ENCODE peak calls at places on chromosome 15, in six cellular contexts. Y is fibroblast of villous mesenchyme; O is AG08396; M is effector CD4-positive, alpha-beta T cell; K is psoas muscle; A is progenitor cell of endocrine pancreas. V is an unnamed sample.

GRCh38 chr15:43268111-43269105 is 1.7 kb upstream of the TGM5 start:
- DNase-seq in M (no peak), O (no peak), A (no peak), K (no peak), Y (peak), V (peak)

GRCh38 chr15:25901841-25902610 is 38.9 kb upstream of the ATP10A start:
- DNase-seq in K (no peak), Y (no peak), O (no peak), A (no peak), M (no peak), V (no peak)

GRCh38 chr15:87871130-87871737 is 385.3 kb downstream of the NTRK3 start:
- DNase-seq in A (no peak), O (no peak), K (no peak), Y (no peak), M (no peak), V (no peak)

GRCh38 chr15:74799255-74799842 is 13.3 kb upstream of the LMAN1L start:
- DNase-seq in Y (no peak), M (no peak), K (no peak), O (no peak), A (no peak), V (no peak)

GRCh38 chr15:34119291-34119690 is 17.4 kb downstream of the PGBD4 start:
- DNase-seq in A (no peak), K (no peak), M (no peak), Y (peak), O (no peak), V (no peak)

GRCh38 chr15:73770049-73770448 is 16.9 kb upstream of the INSYN1 start:
- DNase-seq in Y (no peak), A (no peak), M (no peak), K (no peak), O (no peak), V (no peak)

GRCh38 chr15:24943361-24943760 is 11.4 kb upstream of the SNRPN start:
- DNase-seq in M (no peak), K (no peak), O (no peak), A (no peak), Y (no peak), V (no peak)

GRCh38 chr15:89898146-89898545 is 4.4 kb upstream of the AP3S2 start:
- DNase-seq in Y (no peak), O (no peak), M (no peak), K (no peak), A (no peak), V (no peak)

GRCh38 chr15:64334530-64334929 is 21.4 kb downstream of the CSNK1G1 start:
- DNase-seq in M (peak), A (no peak), K (no peak), Y (no peak), O (no peak), V (no peak)

GRCh38 chr15:58147151-58147550 is 9.0 kb downstream of the AQP9 start:
- DNase-seq in Y (peak), K (no peak), A (no peak), O (no peak), M (no peak), V (no peak)

GRCh38 chr15:52067545-52067926 is 45.0 kb downstream of the BCL2L10 start:
- DNase-seq in Y (no peak), M (no peak), O (no peak), K (no peak), A (no peak), V (no peak)

GRCh38 chr15:48861813-48862431 is 16.0 kb upstream of the EID1 start:
- DNase-seq in Y (peak), K (no peak), O (peak), A (no peak), M (peak), V (no peak)

GRCh38 chr15:95295311-95295710 is 1035.2 kb upstream of the NR2F2 start:
- DNase-seq in O (no peak), M (no peak), K (no peak), A (no peak), Y (no peak), V (no peak)

GRCh38 chr15:27028836-27029482 is 58.0 kb downstream of the GABRG3 start:
- DNase-seq in K (no peak), A (no peak), O (no peak), M (no peak), Y (no peak), V (no peak)

GRCh38 chr15:70715840-70716510 is 47.4 kb downstream of the UACA start:
- DNase-seq in A (no peak), Y (no peak), O (peak), K (no peak), M (no peak), V (no peak)